ENCODE peak calls at places on chromosomes 16 and 17, in five cellular contexts. One of them, this sample, is unnamed.

GRCh38 chr17:80599546-80600305 is 55.1 kb downstream of the RPTOR start:
- DNase-seq in H7: no peak
- DNase-seq in substantia nigra: no peak
- DNase-seq in left cardiac atrium: no peak
- DNase-seq in GM12865: no peak
- DNase-seq in this sample: no peak

GRCh38 chr17:7560172-7561027 is 1.3 kb upstream of the SENP3 start:
- DNase-seq in left cardiac atrium: peak
- DNase-seq in GM12865: peak
- DNase-seq in H7: peak
- DNase-seq in substantia nigra: peak
- DNase-seq in this sample: no peak

GRCh38 chr17:2212328-2212981 is 91.1 kb downstream of the SMG6 start:
- DNase-seq in substantia nigra: no peak
- DNase-seq in H7: no peak
- DNase-seq in GM12865: no peak
- DNase-seq in left cardiac atrium: peak
- DNase-seq in this sample: peak

GRCh38 chr17:42266918-42267766 is 9.0 kb downstream of the STAT5B start:
- DNase-seq in substantia nigra: no peak
- DNase-seq in H7: no peak
- DNase-seq in left cardiac atrium: no peak
- DNase-seq in GM12865: no peak
- DNase-seq in this sample: no peak

GRCh38 chr17:35786941-35787432 is 8.5 kb downstream of the MMP28 start:
- DNase-seq in left cardiac atrium: no peak
- DNase-seq in GM12865: no peak
- DNase-seq in substantia nigra: no peak
- DNase-seq in H7: no peak
- DNase-seq in this sample: no peak

GRCh38 chr16:83552193-83552592 is 255.6 kb upstream of the HSBP1 start:
- DNase-seq in left cardiac atrium: no peak
- DNase-seq in GM12865: no peak
- DNase-seq in substantia nigra: no peak
- DNase-seq in H7: no peak
- DNase-seq in this sample: no peak

GRCh38 chr16:81522141-81522701 is 77.6 kb downstream of the CMIP start:
- DNase-seq in H7: peak
- DNase-seq in substantia nigra: peak
- DNase-seq in GM12865: no peak
- DNase-seq in left cardiac atrium: no peak
- DNase-seq in this sample: no peak

GRCh38 chr16:28561557-28562187 is 8.0 kb downstream of the SGF29 start:
- DNase-seq in substantia nigra: no peak
- DNase-seq in GM12865: no peak
- DNase-seq in left cardiac atrium: no peak
- DNase-seq in H7: no peak
- DNase-seq in this sample: no peak

GRCh38 chr17:57995076-57995956 is 7.3 kb upstream of the VEZF1 start:
- DNase-seq in H7: peak
- DNase-seq in substantia nigra: peak
- DNase-seq in GM12865: peak
- DNase-seq in left cardiac atrium: peak
- DNase-seq in this sample: peak

GRCh38 chr17:33121272-33121671 is 129.6 kb downstream of the SPACA3 start:
- DNase-seq in left cardiac atrium: no peak
- DNase-seq in GM12865: no peak
- DNase-seq in H7: no peak
- DNase-seq in substantia nigra: no peak
- DNase-seq in this sample: no peak

GRCh38 chr16:27779719-27780161 is 229.8 kb downstream of the KATNIP start:
- DNase-seq in GM12865: no peak
- DNase-seq in H7: peak
- DNase-seq in substantia nigra: peak
- DNase-seq in left cardiac atrium: peak
- DNase-seq in this sample: peak

GRCh38 chr17:76556759-76557367 is 17.0 kb downstream of the PRCD start:
- DNase-seq in GM12865: no peak
- DNase-seq in left cardiac atrium: no peak
- DNase-seq in substantia nigra: no peak
- DNase-seq in H7: peak
- DNase-seq in this sample: no peak

GRCh38 chr17:74842599-74843351 is 16.9 kb downstream of the GRIN2C start:
- DNase-seq in GM12865: peak
- DNase-seq in H7: peak
- DNase-seq in substantia nigra: peak
- DNase-seq in left cardiac atrium: peak
- DNase-seq in this sample: peak

GRCh38 chr17:20008242-20009051 is 712 bp upstream of the SPECC1 start:
- DNase-seq in substantia nigra: peak
- DNase-seq in GM12865: peak
- DNase-seq in H7: peak
- DNase-seq in left cardiac atrium: peak
- DNase-seq in this sample: no peak

GRCh38 chr16:53949716-53950410 is 245.9 kb downstream of the FTO start:
- DNase-seq in GM12865: peak
- DNase-seq in H7: no peak
- DNase-seq in left cardiac atrium: no peak
- DNase-seq in substantia nigra: no peak
- DNase-seq in this sample: no peak

This sample was measured in globus pallidus.